ENCODE peak calls at places on chromosomes 1 and 21, in five cellular contexts. A is NCI-H524, M is T-helper 2 cell, D is activated gamma-delta T cell, G is midbrain. W is an unnamed sample.

GRCh38 chr21:43295016-43295958 is 126.5 kb downstream of the CRYAA start:
- DNase-seq in M (no peak), G (no peak), D (no peak), A (no peak), W (no peak)

GRCh38 chr1:244496186-244496585 is 35.1 kb downstream of the CATSPERE start:
- DNase-seq in A (no peak), M (no peak), G (no peak), D (no peak), W (no peak)

GRCh38 chr21:29217818-29218252 is 80.9 kb upstream of the BACH1 start:
- DNase-seq in M (no peak), G (no peak), D (no peak), A (no peak), W (no peak)

GRCh38 chr21:16055012-16055411 is 325.2 kb downstream of the USP25 start:
- DNase-seq in D (no peak), M (no peak), A (no peak), G (no peak), W (no peak)

GRCh38 chr1:205688171-205688570 is 7.9 kb upstream of the SLC45A3 start:
- DNase-seq in A (no peak), D (no peak), M (no peak), G (no peak), W (no peak)

GRCh38 chr1:15758953-15759661 is 512 bp downstream of the FBLIM1 start:
- DNase-seq in G (no peak), A (no peak), M (no peak), D (no peak), W (no peak)

GRCh38 chr1:31788825-31789256 is 24.7 kb upstream of the ADGRB2 start:
- DNase-seq in M (no peak), G (no peak), A (no peak), D (no peak), W (no peak)

GRCh38 chr1:118783095-118783758 is 204.9 kb downstream of the TBX15 start:
- DNase-seq in G (no peak), A (no peak), D (no peak), M (no peak), W (no peak)

GRCh38 chr1:243939167-243939848 is 89.3 kb upstream of the AKT3 start:
- DNase-seq in G (no peak), A (no peak), D (no peak), M (no peak), W (no peak)

GRCh38 chr1:115478933-115479551 is 141.0 kb upstream of the NGF start:
- DNase-seq in A (no peak), D (no peak), M (no peak), G (no peak), W (peak; percentile 50)

GRCh38 chr1:161505892-161506173 is 576 bp downstream of the FCGR2A start:
- DNase-seq in M (no peak), G (no peak), D (no peak), A (no peak), W (no peak)

GRCh38 chr1:17012775-17013501 is 1.2 kb upstream of the ATP13A2 start:
- DNase-seq in G (no peak), D (no peak), M (no peak), A (no peak), W (no peak)

GRCh38 chr1:39287541-39287940 is 83.0 kb downstream of the MACF1 start:
- DNase-seq in G (no peak), A (no peak), D (no peak), M (no peak), W (no peak)

GRCh38 chr1:60970081-60970509 is 112.3 kb upstream of the NFIA start:
- DNase-seq in G (peak; percentile 66), D (no peak), M (no peak), A (no peak), W (peak; percentile 17)

GRCh38 chr1:25715888-25716287 is 84.1 kb upstream of the SELENON start:
- DNase-seq in G (no peak), A (no peak), M (no peak), D (no peak), W (no peak)

GRCh38 chr1:88802950-88803349 is 88.4 kb downstream of the GTF2B start:
- DNase-seq in G (no peak), D (no peak), M (no peak), A (no peak), W (no peak)

GRCh38 chr1:1402081-1402900 is 3.2 kb upstream of the CCNL2 start:
- DNase-seq in G (no peak), M (no peak), A (peak; percentile 17), D (no peak), W (peak; percentile 54)

GRCh38 chr1:3019516-3020051 is 1.7 kb upstream of the ACTRT2 start:
- DNase-seq in A (no peak), G (no peak), D (no peak), M (no peak), W (no peak)

GRCh38 chr1:241499910-241500309 is 19.6 kb downstream of the FH start:
- DNase-seq in D (no peak), A (peak; percentile 5), M (no peak), G (peak; percentile 54), W (peak; percentile 15)

GRCh38 chr1:242871631-242872030 is 347.1 kb upstream of the PLD5 start:
- DNase-seq in A (no peak), M (no peak), G (no peak), D (no peak), W (no peak)